ENCODE peak calls at places on chromosome 13, in nine cellular contexts. P, G, N, L, K, O, F, W and I are unnamed samples.

GRCh38 chr13:34179481-34179880 is 361.5 kb downstream of the RFC3 start:
- DNase-seq in P (no peak), G (no peak), N (no peak), L (no peak), K (no peak), O (no peak), F (no peak), W (peak), I (no peak)

GRCh38 chr13:95896302-95896701 is 156.9 kb downstream of the UGGT2 start:
- DNase-seq in P (no peak), G (no peak), N (no peak), L (no peak), K (no peak), O (no peak), F (no peak), W (no peak), I (no peak)

GRCh38 chr13:97274782-97275252 is 52.7 kb downstream of the MBNL2 start:
- DNase-seq in P (no peak), G (no peak), N (no peak), L (no peak), K (no peak), O (no peak), F (no peak), W (no peak), I (no peak)

GRCh38 chr13:77533875-77534788 is 1.4 kb upstream of the SCEL start:
- DNase-seq in P (no peak), G (no peak), N (no peak), L (no peak), K (no peak), O (no peak), F (no peak), W (no peak), I (no peak)

GRCh38 chr13:48431987-48432615 is 19.2 kb upstream of the LPAR6 start:
- DNase-seq in P (no peak), G (no peak), N (no peak), L (no peak), K (no peak), O (no peak), F (no peak), W (no peak), I (no peak)

GRCh38 chr13:24339937-24340607 is 30.7 kb downstream of the C1QTNF9 start:
- DNase-seq in P (no peak), G (no peak), N (no peak), L (no peak), K (no peak), O (no peak), F (no peak), W (no peak), I (no peak)

GRCh38 chr13:80666782-80667537 is 326.0 kb upstream of the SPRY2 start:
- DNase-seq in P (no peak), G (no peak), N (no peak), L (no peak), K (no peak), O (no peak), F (no peak), W (no peak), I (no peak)

GRCh38 chr13:90800082-90800746 is 547.3 kb upstream of the MIR17HG start:
- DNase-seq in P (no peak), G (no peak), N (no peak), L (no peak), K (no peak), O (peak), F (no peak), W (no peak), I (no peak)

GRCh38 chr13:40401911-40402776 is 264.3 kb downstream of the FOXO1 start:
- DNase-seq in P (no peak), G (peak), N (no peak), L (peak), K (peak), O (peak), F (no peak), W (no peak), I (peak)

GRCh38 chr13:95115525-95115924 is 185.7 kb downstream of the ABCC4 start:
- DNase-seq in P (no peak), G (no peak), N (no peak), L (no peak), K (no peak), O (no peak), F (no peak), W (no peak), I (no peak)

GRCh38 chr13:74206061-74206561 is 71.9 kb upstream of the KLF12 start:
- DNase-seq in P (no peak), G (peak), N (no peak), L (no peak), K (no peak), O (no peak), F (no peak), W (no peak), I (no peak)

GRCh38 chr13:20964904-20965303 is 62.4 kb upstream of the XPO4 start:
- DNase-seq in P (no peak), G (no peak), N (no peak), L (no peak), K (no peak), O (no peak), F (no peak), W (no peak), I (no peak)

GRCh38 chr13:28337196-28338045 is 157.5 kb downstream of the FLT1 start:
- DNase-seq in P (no peak), G (no peak), N (no peak), L (no peak), K (no peak), O (no peak), F (no peak), W (no peak), I (no peak)

GRCh38 chr13:36813226-36813625 is 5.8 kb upstream of the RFXAP start:
- DNase-seq in P (no peak), G (no peak), N (no peak), L (no peak), K (no peak), O (no peak), F (no peak), W (no peak), I (no peak)

GRCh38 chr13:48221301-48222190 is 11.5 kb upstream of the ITM2B start:
- DNase-seq in P (no peak), G (no peak), N (peak), L (no peak), K (no peak), O (no peak), F (no peak), W (no peak), I (peak)

GRCh38 chr13:109205315-109205714 is 575.9 kb downstream of the MYO16 start:
- DNase-seq in P (no peak), G (no peak), N (no peak), L (no peak), K (no peak), O (no peak), F (no peak), W (no peak), I (no peak)

GRCh38 chr13:112638157-112638750 is 50.3 kb upstream of the TUBGCP3 start:
- DNase-seq in P (no peak), G (no peak), N (no peak), L (no peak), K (no peak), O (no peak), F (no peak), W (no peak), I (no peak)

GRCh38 chr13:40619479-40619814 is 47.0 kb downstream of the FOXO1 start:
- DNase-seq in P (no peak), G (no peak), N (no peak), L (no peak), K (no peak), O (no peak), F (no peak), W (no peak), I (no peak)

GRCh38 chr13:23777571-23777870 is 111.7 kb downstream of the MIPEP start:
- DNase-seq in P (no peak), G (no peak), N (no peak), L (no peak), K (no peak), O (no peak), F (no peak), W (no peak), I (no peak)

GRCh38 chr13:76848596-76848995 is 37.6 kb downstream of the KCTD12 start:
- DNase-seq in P (no peak), G (no peak), N (no peak), L (no peak), K (peak), O (no peak), F (no peak), W (no peak), I (peak)

GRCh38 chr13:25046274-25046984 is 49.5 kb upstream of the PABPC3 start:
- DNase-seq in P (no peak), G (no peak), N (no peak), L (no peak), K (no peak), O (no peak), F (no peak), W (peak), I (no peak)

GRCh38 chr13:51997641-51998330 is 13.5 kb downstream of the ATP7B start:
- DNase-seq in P (no peak), G (no peak), N (no peak), L (no peak), K (no peak), O (no peak), F (no peak), W (peak), I (no peak)

GRCh38 chr13:84230568-84230967 is 348.3 kb upstream of the SLITRK1 start:
- DNase-seq in P (no peak), G (no peak), N (no peak), L (no peak), K (no peak), O (no peak), F (no peak), W (no peak), I (no peak)

GRCh38 chr13:45658586-45659235 is 43.2 kb upstream of the ERICH6B start:
- DNase-seq in P (no peak), G (no peak), N (no peak), L (no peak), K (no peak), O (no peak), F (no peak), W (no peak), I (no peak)